ENCODE peak calls at places on chromosomes 12 and 14, in nine cellular contexts. D is fibroblast of mammary gland; W is activated B cell treated with CpG ODN at 0.5 μM for 24 hours; M is stimulated activated CD4-positive, alpha-beta T cell treated with anti-CD3 and anti-CD28 coated beads, Interleukin-4, amount 100 ng/mL, for 1 hour; V is posterior vena cava; T is fibroblast of pulmonary artery; F is glutamatergic neuron; I is stimulated activated CD8-positive, alpha-beta memory T cell treated with anti-CD3 and anti-CD28 coated beads, Interleukin-15, amount 100 ng/mL, for 24 hours; E is ecto neural progenitor cell. Z is an unnamed sample.

GRCh38 chr12:106918746-106919145 is 37.0 kb upstream of the TMEM263 start:
- DNase-seq in F (peak), M (no peak), W (no peak), I (no peak), V (no peak), T (peak), D (peak), E (no peak), Z (peak)

GRCh38 chr12:120962487-120963054 is 15.8 kb upstream of the HNF1A start:
- DNase-seq in F (no peak), V (no peak), I (no peak), E (no peak), D (peak), W (no peak), T (no peak), M (no peak), Z (no peak)

GRCh38 chr12:116726749-116727148 is 11.1 kb downstream of the SPRING1 start:
- DNase-seq in V (no peak), W (no peak), M (no peak), I (no peak), F (no peak), D (peak), E (no peak), T (peak), Z (no peak)

GRCh38 chr12:131458931-131459575 is 251.8 kb upstream of the SFSWAP start:
- DNase-seq in D (no peak), M (no peak), T (no peak), F (no peak), E (peak), W (no peak), V (peak), I (no peak), Z (no peak)

GRCh38 chr12:78088391-78088832 is 257.7 kb downstream of the NAV3 start:
- DNase-seq in D (peak), F (no peak), T (peak), W (no peak), M (no peak), I (no peak), V (no peak), E (no peak), Z (no peak)

GRCh38 chr12:27970391-27970980 is 2.0 kb downstream of the PTHLH start:
- DNase-seq in D (peak), E (peak), V (no peak), W (no peak), I (no peak), M (no peak), F (peak), T (no peak), Z (no peak)

GRCh38 chr12:103737881-103738280 is 103.2 kb downstream of the NT5DC3 start:
- DNase-seq in M (no peak), W (no peak), E (no peak), I (no peak), T (no peak), D (no peak), V (no peak), F (no peak), Z (no peak)

GRCh38 chr14:89349196-89350008 is 67.6 kb downstream of the FOXN3 start:
- DNase-seq in W (no peak), E (peak), F (peak), T (peak), V (no peak), I (no peak), D (no peak), M (no peak), Z (peak)

GRCh38 chr14:29348504-29348903 is 579.1 kb downstream of the PRKD1 start:
- DNase-seq in D (peak), T (no peak), W (no peak), E (no peak), F (no peak), M (no peak), I (no peak), V (no peak), Z (no peak)

GRCh38 chr12:122886851-122887816 is 8.8 kb downstream of the VPS37B start:
- DNase-seq in E (peak), M (peak), W (no peak), D (peak), V (no peak), F (no peak), I (no peak), T (peak), Z (peak)

GRCh38 chr14:89491701-89492381 is 74.8 kb upstream of the FOXN3 start:
- DNase-seq in T (peak), W (no peak), F (no peak), V (no peak), I (no peak), D (peak), E (no peak), M (no peak), Z (no peak)

GRCh38 chr12:58924652-58925051 is 4.3 kb upstream of the LRIG3 start:
- DNase-seq in D (no peak), T (no peak), V (no peak), W (no peak), I (no peak), M (no peak), F (no peak), E (no peak), Z (no peak)

GRCh38 chr14:97878727-97879126 is 1081.5 kb downstream of the VRK1 start:
- DNase-seq in W (no peak), M (no peak), T (peak), D (peak), E (no peak), I (no peak), V (no peak), F (no peak), Z (peak)

GRCh38 chr14:43898709-43899108 is 608.4 kb downstream of the FSCB start:
- DNase-seq in D (no peak), E (no peak), I (no peak), M (no peak), V (no peak), T (peak), W (no peak), F (no peak), Z (peak)

GRCh38 chr14:75392686-75393641 is 34.9 kb upstream of the JDP2 start:
- DNase-seq in F (no peak), I (no peak), V (no peak), W (no peak), D (no peak), M (no peak), E (no peak), T (no peak), Z (no peak)

GRCh38 chr14:75705014-75705413 is 44.0 kb downstream of the TTLL5 start:
- DNase-seq in I (no peak), D (peak), E (no peak), W (no peak), T (peak), F (no peak), M (no peak), V (no peak), Z (no peak)

GRCh38 chr12:120361506-120362208 is 7.3 kb downstream of the MSI1 start:
- DNase-seq in W (no peak), V (peak), I (no peak), F (peak), M (peak), T (peak), E (peak), D (peak), Z (no peak)